ENCODE peak calls at places on chromosomes 7 and 10, in five cellular contexts. F, T, P, A and R are unnamed samples.

GRCh38 chr7:16063241-16063640 is 358.1 kb downstream of the CRPPA start:
- DNase-seq in A (no peak), F (no peak), P (no peak), T (no peak), R (no peak)

GRCh38 chr7:21338728-21339164 is 89.1 kb upstream of the SP4 start:
- DNase-seq in T (no peak), A (no peak), P (no peak), F (no peak), R (no peak)

GRCh38 chr10:91887075-91887899 is 22.0 kb downstream of the FGFBP3 start:
- DNase-seq in F (no peak), A (no peak), T (peak), P (peak), R (no peak)

GRCh38 chr7:140070546-140070945 is 7.8 kb upstream of the PARP12 start:
- DNase-seq in A (no peak), F (no peak), P (no peak), T (no peak), R (no peak)

GRCh38 chr10:78312197-78313046 is 278.8 kb downstream of the RPS24 start:
- DNase-seq in F (no peak), A (no peak), T (no peak), P (peak), R (no peak)

GRCh38 chr10:72720814-72721665 is 29.1 kb downstream of the MCU start:
- DNase-seq in F (peak), A (no peak), P (peak), T (no peak), R (no peak)

GRCh38 chr7:150876817-150877526 is 24.7 kb downstream of the AOC1 start:
- DNase-seq in P (peak), F (peak), T (peak), A (peak), R (peak)

GRCh38 chr7:21916176-21916575 is 29.5 kb downstream of the CDCA7L start:
- DNase-seq in T (no peak), A (no peak), F (peak), P (no peak), R (no peak)

DNA sequence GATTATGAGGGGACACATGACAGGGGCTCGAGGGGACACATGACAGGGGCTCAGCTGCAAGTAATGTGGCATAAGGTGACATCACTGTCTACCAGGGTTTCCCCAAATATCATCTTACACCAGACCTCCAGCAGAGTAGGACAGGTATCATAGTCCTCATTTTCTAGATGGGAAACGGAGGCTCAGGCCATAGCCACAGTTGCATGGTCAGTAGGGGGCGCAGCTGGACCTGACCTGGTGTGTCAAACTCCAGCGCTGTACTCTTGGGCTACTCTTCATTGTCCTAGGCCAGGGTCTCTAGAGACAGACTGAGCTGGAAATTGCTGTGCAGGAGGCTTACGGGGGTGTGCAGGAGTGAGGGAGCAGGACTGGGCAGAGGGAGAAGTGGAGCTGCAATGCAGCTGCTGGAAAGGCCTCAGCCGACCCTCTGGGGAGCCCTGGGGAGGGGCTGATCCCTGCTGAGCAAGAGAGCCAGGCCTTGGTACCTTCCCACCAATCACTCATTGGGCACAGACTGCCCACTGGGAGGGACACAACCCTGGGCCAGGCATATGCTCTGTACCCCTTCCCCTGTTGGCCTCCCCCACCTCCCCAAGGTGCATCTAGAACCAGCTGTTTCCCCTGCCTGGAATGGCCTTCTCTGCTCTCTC is 89.9 kb downstream of the CDH23 start:
- DNase-seq in T (peak), F (peak), A (peak), P (peak), R (no peak)
- TF ChIP-seq CTCF in T (peak), F (peak), A (peak), P (peak), R (peak)

GRCh38 chr10:4281207-4281825 is 496.3 kb upstream of the KLF6 start:
- DNase-seq in F (no peak), T (peak), A (no peak), P (peak), R (no peak)

GRCh38 chr10:4282496-4282895 is 497.5 kb upstream of the KLF6 start:
- DNase-seq in F (no peak), A (no peak), P (no peak), T (no peak), R (no peak)

GRCh38 chr10:4278161-4278560 is 493.2 kb upstream of the KLF6 start:
- DNase-seq in T (no peak), F (no peak), A (no peak), P (no peak), R (no peak)

GRCh38 chr10:4280481-4281206 is 495.6 kb upstream of the KLF6 start:
- DNase-seq in A (no peak), T (no peak), F (peak), P (peak), R (peak)

GRCh38 chr10:4279649-4280048 is 494.6 kb upstream of the KLF6 start:
- DNase-seq in T (no peak), A (no peak), P (no peak), F (no peak), R (no peak)
- TF ChIP-seq EZH2 in T (no peak), A (no peak), P (no peak), F (no peak), R (no peak)

DNA sequence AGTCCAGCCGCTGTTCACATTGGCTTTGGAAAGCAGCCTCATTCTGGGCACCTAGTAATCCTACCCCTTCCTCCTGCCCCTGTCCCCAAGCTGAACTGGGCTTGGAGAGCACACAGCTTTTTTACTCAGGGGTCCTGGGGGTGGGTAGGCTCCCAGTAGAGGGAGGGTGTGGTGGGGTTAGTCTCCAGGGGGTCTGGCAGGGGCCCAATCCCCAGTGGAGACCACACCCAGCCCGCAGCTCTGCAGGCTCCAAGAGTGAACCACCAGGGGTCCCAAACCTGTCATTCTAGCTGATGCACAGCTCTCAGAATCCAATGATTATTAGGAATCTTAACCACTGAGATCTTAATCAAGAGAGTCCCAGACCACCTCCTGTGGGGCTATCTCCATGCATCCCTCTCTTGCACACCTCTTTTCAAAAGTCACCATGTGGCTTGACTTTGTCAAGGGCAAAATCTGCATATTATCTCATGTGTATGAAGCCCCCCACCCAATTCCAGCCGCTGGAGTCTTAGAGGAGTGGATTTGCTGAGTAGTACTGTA is 2.7 kb downstream of the HOXA11 start:
- DNase-seq in F (no peak), T (no peak), P (no peak), A (no peak), R (no peak)
- TF ChIP-seq CTCF in F (no peak), T (no peak), P (no peak), A (no peak), R (no peak)

GRCh38 chr10:20768849-20769248 is 128.3 kb downstream of the NEBL start:
- DNase-seq in T (peak), P (peak), F (peak), A (no peak), R (no peak)

GRCh38 chr10:20765066-20765465 is 132.0 kb downstream of the NEBL start:
- DNase-seq in F (no peak), A (no peak), P (peak), T (no peak), R (no peak)

GRCh38 chr10:20767028-20767427 is 130.1 kb downstream of the NEBL start:
- DNase-seq in A (no peak), F (peak), T (no peak), P (peak), R (peak)

GRCh38 chr10:20776384-20776783 is 120.7 kb downstream of the NEBL start:
- DNase-seq in T (no peak), F (no peak), A (no peak), P (no peak), R (no peak)

GRCh38 chr10:20771053-20771452 is 126.1 kb downstream of the NEBL start:
- DNase-seq in F (no peak), A (no peak), P (no peak), T (no peak), R (no peak)
- TF ChIP-seq EZH2 in F (no peak), A (no peak), P (no peak), T (no peak), R (no peak)

GRCh38 chr7:2609001-2609411 is 22.8 kb upstream of the TTYH3 start:
- DNase-seq in P (no peak), T (peak), F (no peak), A (peak), R (no peak)
- TF ChIP-seq CTCF in P (peak), T (peak), F (peak), A (peak), R (no peak)

GRCh38 chr10:100670828-100671479 is 74.4 kb upstream of the PAX2 start:
- DNase-seq in T (peak), F (no peak), A (no peak), P (no peak), R (no peak)
- TF ChIP-seq EZH2 in T (peak), F (no peak), A (no peak), P (no peak), R (no peak)